ENCODE peak calls at places on chromosomes 6 and 20, in four cellular contexts. O, Y, D and Z are unnamed samples.
A peak's percentile ranks its signal among the peaks of the same experiment; 100 is the strongest.

GRCh38 chr20:57922701-57923100 is 212.9 kb upstream of the PMEPA1 start:
- DNase-seq in O (no peak), Y (no peak), D (no peak), Z (no peak)

GRCh38 chr6:134176283-134176975 is 124.0 kb upstream of the SLC2A12 start:
- DNase-seq in O (peak; percentile 74), Y (peak; percentile 66), D (no peak), Z (peak; percentile 70)

GRCh38 chr6:53250761-53251672 is 97.7 kb downstream of the ELOVL5 start:
- DNase-seq in O (no peak), Y (peak; percentile 19), D (no peak), Z (no peak)

GRCh38 chr6:44960898-44961297 is 367.2 kb upstream of the RUNX2 start:
- DNase-seq in O (no peak), Y (peak; percentile 10), D (no peak), Z (no peak)

GRCh38 chr6:16305246-16305725 is 66.9 kb downstream of the GMPR start:
- DNase-seq in O (no peak), Y (no peak), D (no peak), Z (no peak)

GRCh38 chr20:48603116-48603818 is 224.5 kb downstream of the PREX1 start:
- DNase-seq in O (no peak), Y (no peak), D (no peak), Z (no peak)

GRCh38 chr20:50281831-50282591 is 91.4 kb downstream of the CEBPB start:
- DNase-seq in O (peak; percentile 84), Y (no peak), D (no peak), Z (peak; percentile 26)

GRCh38 chr6:166386111-166386510 is 3.4 kb upstream of the MPC1 start:
- DNase-seq in O (no peak), Y (no peak), D (no peak), Z (no peak)

GRCh38 chr6:5763407-5763806 is 243.3 kb downstream of the NRN1 start:
- DNase-seq in O (no peak), Y (peak; percentile 5), D (no peak), Z (no peak)

GRCh38 chr6:133995296-133995695 is 42.3 kb downstream of the TBPL1 start:
- DNase-seq in O (no peak), Y (no peak), D (no peak), Z (no peak)

GRCh38 chr6:135161996-135162395 is 19.1 kb upstream of the MYB start:
- DNase-seq in O (no peak), Y (no peak), D (no peak), Z (no peak)

GRCh38 chr6:46677314-46677654 is 10.4 kb upstream of the TDRD6 start:
- DNase-seq in O (no peak), Y (no peak), D (no peak), Z (no peak)

GRCh38 chr20:35901678-35902544 is 52.4 kb downstream of the SCAND1 start:
- DNase-seq in O (no peak), Y (peak; percentile 88), D (peak; percentile 70), Z (no peak)

GRCh38 chr6:3360727-3361045 is 96.2 kb downstream of the SLC22A23 start:
- DNase-seq in O (no peak), Y (no peak), D (no peak), Z (no peak)

GRCh38 chr20:51995038-51995437 is 192.7 kb upstream of the SALL4 start:
- DNase-seq in O (no peak), Y (no peak), D (peak; percentile 51), Z (no peak)

GRCh38 chr20:20073851-20074252 is 21.5 kb downstream of the CFAP61 start:
- DNase-seq in O (no peak), Y (no peak), D (no peak), Z (no peak)

GRCh38 chr6:56803594-56803993 is 151.3 kb upstream of the BEND6 start:
- DNase-seq in O (no peak), Y (peak; percentile 80), D (peak; percentile 40), Z (no peak)

GRCh38 chr6:27565839-27566779 is 93.2 kb upstream of the ZNF184 start:
- DNase-seq in O (peak; percentile 78), Y (no peak), D (no peak), Z (no peak)
- TF ChIP-seq CTCF in O (peak; percentile 1), Y (no peak), D (no peak), Z (peak; percentile 33)

GRCh38 chr20:61482901-61483300 is 230.8 kb downstream of the CDH4 start:
- DNase-seq in O (no peak), Y (no peak), D (no peak), Z (no peak)

GRCh38 chr20:61482425-61482887 is 230.4 kb downstream of the CDH4 start:
- DNase-seq in O (no peak), Y (no peak), D (no peak), Z (no peak)

GRCh38 chr20:61478611-61479305 is 226.7 kb downstream of the CDH4 start:
- DNase-seq in O (no peak), Y (no peak), D (no peak), Z (no peak)

GRCh38 chr20:61478094-61478493 is 226.0 kb downstream of the CDH4 start:
- DNase-seq in O (no peak), Y (no peak), D (no peak), Z (no peak)

GRCh38 chr20:61480158-61480825 is 228.2 kb downstream of the CDH4 start:
- DNase-seq in O (peak; percentile 73), Y (no peak), D (no peak), Z (no peak)
- TF ChIP-seq CTCF in O (peak; percentile 80), Y (no peak), D (no peak), Z (no peak)

GRCh38 chr6:169487579-169488205 is 214.1 kb downstream of the WDR27 start:
- DNase-seq in O (no peak), Y (peak; percentile 12), D (no peak), Z (no peak)
- TF ChIP-seq CTCF in O (no peak), Y (no peak), D (peak; percentile 24), Z (no peak)

GRCh38 chr6:72042088-72042487 is 155.7 kb downstream of the RIMS1 start:
- DNase-seq in O (no peak), Y (peak; percentile 0), D (no peak), Z (no peak)
- TF ChIP-seq CTCF in O (no peak), Y (no peak), D (no peak), Z (no peak)

DNA sequence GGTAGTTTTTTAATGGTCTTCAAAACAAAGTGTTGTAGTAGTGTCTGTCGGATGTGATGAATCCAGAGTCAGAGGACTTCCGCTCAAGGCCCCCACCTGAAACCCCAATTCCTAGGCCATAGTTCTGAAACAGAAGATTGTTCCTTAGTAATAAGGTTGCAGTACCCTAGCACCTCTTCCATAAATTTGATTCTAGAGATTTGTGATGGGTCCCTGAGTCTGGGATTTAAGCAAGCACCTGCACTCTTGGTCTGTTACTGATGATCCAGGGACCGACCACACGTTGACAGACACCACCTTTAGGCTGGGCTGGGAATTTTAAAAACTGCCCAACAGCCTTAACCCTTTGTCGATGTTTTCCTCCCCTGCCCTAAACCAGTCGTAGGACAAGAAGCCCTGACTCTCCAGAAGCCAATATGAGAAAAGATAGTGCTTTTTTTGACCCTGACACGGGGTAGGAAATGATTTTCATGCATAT is 1.2 kb downstream of the KCTD20 start:
- DNase-seq in O (no peak), Y (peak; percentile 41), D (no peak), Z (peak; percentile 14)
- TF ChIP-seq CTCF in O (peak; percentile 32), Y (no peak), D (no peak), Z (no peak)

DNA sequence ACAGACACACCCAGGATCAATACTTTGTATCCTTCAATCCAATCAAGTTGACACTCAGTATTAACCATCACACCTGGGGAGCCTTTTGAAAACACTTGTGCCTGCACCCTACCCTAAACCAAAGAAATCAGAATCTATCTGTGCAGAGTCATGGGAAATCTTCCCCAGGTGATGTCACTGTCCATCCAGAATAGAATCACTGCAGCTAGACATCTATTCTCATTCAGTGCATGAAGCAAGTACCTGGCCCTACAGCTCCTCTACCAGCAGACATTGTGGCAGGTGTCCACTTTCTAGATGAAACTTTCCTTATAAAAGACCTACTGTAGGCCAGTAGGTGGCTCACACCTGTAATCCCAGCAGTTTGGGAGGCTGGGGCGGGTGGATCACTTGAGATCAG is 262.4 kb upstream of the MARCKS start:
- DNase-seq in O (no peak), Y (no peak), D (no peak), Z (no peak)
- TF ChIP-seq CTCF in O (no peak), Y (no peak), D (no peak), Z (no peak)

DNA sequence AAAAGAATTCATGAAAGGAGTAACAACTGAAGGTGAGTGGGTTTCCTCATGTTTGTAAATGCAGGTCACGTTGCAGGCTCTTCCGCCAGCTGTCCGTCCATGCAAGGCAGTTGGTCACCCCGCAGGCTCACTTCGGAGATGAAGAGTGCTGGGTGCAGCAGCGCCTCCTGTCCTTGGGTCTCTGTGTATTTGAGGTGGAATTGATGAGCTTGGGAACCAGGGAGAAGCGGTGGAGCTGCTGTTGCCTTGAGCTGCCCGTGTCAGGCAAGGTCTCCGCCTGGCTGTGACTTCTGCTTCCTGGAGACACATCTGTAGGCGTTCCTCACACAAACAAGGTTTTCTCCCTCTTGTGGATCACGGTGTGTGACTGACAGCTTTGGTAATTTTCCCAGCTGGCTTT is 2.6 kb upstream of the SLC17A9 start:
- DNase-seq in O (no peak), Y (no peak), D (no peak), Z (no peak)
- TF ChIP-seq CTCF in O (peak; percentile 7), Y (no peak), D (no peak), Z (no peak)